ENCODE peak calls at places on chromosome 5, in seven cellular contexts. D, Y, U, S, C, F and Z are unnamed samples.

GRCh38 chr5:60583598-60583997 is 116.4 kb downstream of the DEPDC1B start:
- DNase-seq in C (peak), S (peak), D (no peak), F (no peak), Y (no peak), U (no peak), Z (no peak)

GRCh38 chr5:31651241-31651640 is 12.3 kb downstream of the PDZD2 start:
- DNase-seq in Y (no peak), U (no peak), D (no peak), C (no peak), F (no peak), S (no peak), Z (no peak)

GRCh38 chr5:28703651-28704260 is 1665.4 kb upstream of the CDH9 start:
- DNase-seq in C (peak), S (peak), U (no peak), Y (no peak), F (no peak), D (no peak), Z (no peak)

GRCh38 chr5:170081616-170082015 is 24.1 kb upstream of the FOXI1 start:
- DNase-seq in S (no peak), C (no peak), D (no peak), Y (no peak), F (no peak), U (no peak), Z (no peak)

GRCh38 chr5:134738963-134739661 is 764 bp downstream of the CAMLG start:
- DNase-seq in Y (peak), S (peak), D (no peak), U (no peak), F (peak), C (peak), Z (no peak)

GRCh38 chr5:147639303-147639702 is 129.4 kb upstream of the DPYSL3 start:
- DNase-seq in C (no peak), Y (no peak), S (no peak), F (no peak), D (no peak), U (no peak), Z (no peak)

GRCh38 chr5:933251-933861 is 40.7 kb downstream of the TRIP13 start:
- DNase-seq in D (no peak), S (no peak), C (no peak), U (no peak), Y (no peak), F (no peak), Z (no peak)

GRCh38 chr5:9976621-9977020 is 273.1 kb downstream of the ATPSCKMT start:
- DNase-seq in S (no peak), C (no peak), F (no peak), D (no peak), Y (no peak), U (no peak), Z (no peak)

GRCh38 chr5:150175536-150175935 is 9.0 kb downstream of the CDX1 start:
- DNase-seq in D (no peak), U (no peak), Y (peak), F (peak), C (peak), S (no peak), Z (no peak)

GRCh38 chr5:72106922-72107873 is at the start of gene MAP1B:
- DNase-seq in F (peak), S (peak), Y (peak), D (peak), C (peak), U (peak), Z (no peak)

GRCh38 chr5:97250113-97250512 is 67.1 kb upstream of the RIOK2 start:
- DNase-seq in F (no peak), C (no peak), Y (no peak), S (no peak), D (no peak), U (no peak), Z (no peak)

GRCh38 chr5:56610093-56610698 is 205.2 kb upstream of the MAP3K1 start:
- DNase-seq in S (no peak), C (no peak), U (no peak), D (no peak), F (no peak), Y (no peak), Z (no peak)

GRCh38 chr5:128965638-128966302 is 482 bp downstream of the SLC27A6 start:
- DNase-seq in C (no peak), Y (no peak), S (no peak), F (no peak), D (no peak), U (no peak), Z (no peak)

GRCh38 chr5:88833371-88834107 is 49.4 kb downstream of the MEF2C start:
- DNase-seq in D (peak), U (peak), F (peak), C (peak), Y (no peak), S (peak), Z (no peak)

GRCh38 chr5:168879929-168880328 is 300.8 kb upstream of the PANK3 start:
- DNase-seq in C (peak), Y (no peak), F (no peak), D (no peak), U (peak), S (no peak), Z (no peak)

GRCh38 chr5:93723005-93723404 is 18.4 kb downstream of the POU5F2 start:
- DNase-seq in F (no peak), D (no peak), S (no peak), Y (no peak), U (no peak), C (no peak), Z (no peak)

GRCh38 chr5:135211083-135211790 is 177.2 kb upstream of the PITX1 start:
- DNase-seq in D (peak), S (no peak), Y (no peak), U (no peak), C (peak), F (peak), Z (no peak)

GRCh38 chr5:10600629-10601245 is 36.9 kb downstream of the ANKRD33B start:
- DNase-seq in C (peak), D (no peak), S (peak), F (no peak), Y (no peak), U (no peak), Z (no peak)

GRCh38 chr5:179409806-179410205 is 64.5 kb upstream of the ADAMTS2 start:
- DNase-seq in S (no peak), D (no peak), Y (no peak), C (no peak), U (no peak), F (no peak), Z (no peak)

GRCh38 chr5:136032564-136032963 is 3.8 kb downstream of the TGFBI start:
- DNase-seq in C (peak), F (peak), Y (peak), D (peak), S (no peak), U (no peak), Z (no peak)

GRCh38 chr5:62578540-62578939 is at the start of gene LRRC70:
- DNase-seq in S (peak), C (peak), F (no peak), D (no peak), Y (no peak), U (no peak), Z (no peak)

GRCh38 chr5:180860273-180860886 is 696 bp downstream of the ZFP62 start:
- DNase-seq in C (no peak), S (peak), U (no peak), D (peak), Y (peak), F (peak), Z (no peak)

GRCh38 chr5:109718216-109718615 is 28.5 kb downstream of the MAN2A1 start:
- DNase-seq in D (no peak), U (no peak), Y (no peak), S (no peak), F (no peak), C (no peak), Z (no peak)

GRCh38 chr5:159833846-159834245 is 82.4 kb upstream of the ADRA1B start:
- DNase-seq in Y (no peak), C (no peak), U (no peak), D (no peak), S (no peak), F (no peak), Z (no peak)

GRCh38 chr5:57171818-57172465 is 1.9 kb upstream of the GPBP1 start:
- DNase-seq in U (no peak), Y (no peak), S (no peak), F (no peak), C (peak), D (no peak), Z (no peak)

GRCh38 chr5:88952996-88953643 is 70.1 kb upstream of the MEF2C start:
- DNase-seq in D (no peak), Y (no peak), C (no peak), F (no peak), S (no peak), U (no peak), Z (no peak)

GRCh38 chr5:168404366-168404765 is 81.9 kb upstream of the RARS1 start:
- DNase-seq in U (no peak), C (peak), F (peak), S (peak), D (no peak), Y (no peak), Z (peak)